ENCODE peak calls at places on chromosome 22, in five cellular contexts. Z is effector CD4-positive, alpha-beta T cell; L is PC-3; H is NCI-H2081 treated with DMSO at 0.1 percent for 48 hours; O is bronchial epithelial cell. F is an unnamed sample.

GRCh38 chr22:49622241-49623105 is 205.2 kb downstream of the BRD1 start:
- DNase-seq in H (no peak), Z (no peak), L (no peak), O (no peak), F (no peak)

GRCh38 chr22:18148508-18148965 is 1.4 kb upstream of the USP18 start:
- DNase-seq in Z (no peak), H (no peak), L (no peak), O (no peak), F (no peak)

GRCh38 chr22:30876925-30877553 is 91.5 kb downstream of the MORC2 start:
- DNase-seq in H (no peak), Z (no peak), L (no peak), O (no peak), F (no peak)

GRCh38 chr22:37657590-37658132 is 862 bp upstream of the PDXP start:
- DNase-seq in H (no peak), Z (no peak), O (peak), L (peak), F (no peak)

GRCh38 chr22:25402501-25403283 is 161.8 kb upstream of the GRK3 start:
- DNase-seq in Z (no peak), L (peak), H (no peak), O (peak), F (no peak)

GRCh38 chr22:46064236-46064965 is 85.9 kb upstream of the PPARA start:
- DNase-seq in Z (no peak), O (no peak), L (peak), H (no peak), F (no peak)

GRCh38 chr22:38412435-38413084 is 42.4 kb downstream of the KCNJ4 start:
- DNase-seq in O (no peak), Z (peak), H (no peak), L (no peak), F (no peak)

GRCh38 chr22:46367707-46368191 is 32.2 kb downstream of the TRMU start:
- DNase-seq in Z (peak), H (no peak), L (peak), O (peak), F (peak)

GRCh38 chr22:35782504-35782903 is 64.8 kb downstream of the APOL5 start:
- DNase-seq in Z (no peak), O (no peak), L (no peak), H (no peak), F (no peak)

GRCh38 chr22:45859231-45860161 is 117.5 kb downstream of the WNT7B start:
- DNase-seq in H (no peak), Z (no peak), L (peak), O (peak), F (no peak)

GRCh38 chr22:19875061-19875530 is 20.4 kb upstream of the GNB1L start:
- DNase-seq in H (no peak), O (no peak), L (no peak), Z (no peak), F (no peak)

GRCh38 chr22:17836977-17837742 is 62.9 kb upstream of the BID start:
- DNase-seq in L (no peak), O (peak), Z (no peak), H (no peak), F (no peak)

GRCh38 chr22:22138915-22139314 is 105.7 kb upstream of the VPREB1 start:
- DNase-seq in O (no peak), Z (no peak), H (no peak), L (no peak), F (no peak)

GRCh38 chr22:30891443-30891755 is 77.2 kb downstream of the MORC2 start:
- DNase-seq in O (no peak), H (no peak), Z (no peak), L (no peak), F (no peak)

GRCh38 chr22:48889209-48889830 is 938.4 kb downstream of the BRD1 start:
- DNase-seq in O (no peak), L (no peak), H (no peak), Z (no peak), F (no peak)

GRCh38 chr22:35459423-35459894 is 59.5 kb downstream of the MCM5 start:
- DNase-seq in H (no peak), L (no peak), O (no peak), Z (no peak), F (no peak)

GRCh38 chr22:45868586-45869443 is 108.1 kb downstream of the WNT7B start:
- DNase-seq in O (no peak), Z (no peak), H (no peak), L (no peak), F (no peak)